ENCODE peak calls at places on chromosomes 6 and 20, in eight cellular contexts. N, V, L, F, W, Y, E and A are unnamed samples.

GRCh38 chr20:31923388-31924271 is 28.2 kb downstream of the PDRG1 start:
- DNase-seq in N (no peak), V (no peak), L (no peak), F (no peak), W (no peak), Y (no peak), E (no peak), A (no peak)

GRCh38 chr6:21200056-21200870 is 393.3 kb upstream of the SOX4 start:
- DNase-seq in N (no peak), V (no peak), L (no peak), F (no peak), W (peak), Y (no peak), E (no peak), A (no peak)

GRCh38 chr6:138997136-138997535 is 9.1 kb upstream of the REPS1 start:
- DNase-seq in N (no peak), V (no peak), L (no peak), F (no peak), W (no peak), Y (no peak), E (no peak), A (no peak)

GRCh38 chr6:130997061-130997753 is 65.8 kb downstream of the EPB41L2 start:
- DNase-seq in N (no peak), V (no peak), L (no peak), F (no peak), W (peak), Y (no peak), E (no peak), A (no peak)

GRCh38 chr6:82963527-82963926 is 102.1 kb downstream of the UBE3D start:
- DNase-seq in N (no peak), V (no peak), L (peak), F (no peak), W (no peak), Y (peak), E (no peak), A (no peak)

GRCh38 chr6:38350882-38351281 is 288.8 kb downstream of the BTBD9 start:
- DNase-seq in N (no peak), V (no peak), L (no peak), F (no peak), W (peak), Y (no peak), E (no peak), A (no peak)

GRCh38 chr6:113763883-113764282 is 93.3 kb upstream of the MARCKS start:
- DNase-seq in N (no peak), V (no peak), L (no peak), F (no peak), W (peak), Y (peak), E (no peak), A (no peak)

GRCh38 chr6:110530671-110531070 is 54.3 kb upstream of the SLC22A16 start:
- DNase-seq in N (no peak), V (no peak), L (no peak), F (no peak), W (peak), Y (no peak), E (no peak), A (no peak)

GRCh38 chr6:3390698-3391097 is 66.2 kb downstream of the SLC22A23 start:
- DNase-seq in N (no peak), V (peak), L (peak), F (peak), W (peak), Y (peak), E (no peak), A (peak)

GRCh38 chr6:168097621-168098430 is 18.8 kb upstream of the FRMD1 start:
- DNase-seq in N (peak), V (no peak), L (no peak), F (no peak), W (no peak), Y (no peak), E (no peak), A (peak)

GRCh38 chr6:169981568-169981967 is 230.1 kb downstream of the ERMARD start:
- DNase-seq in N (peak), V (no peak), L (no peak), F (no peak), W (no peak), Y (no peak), E (no peak), A (no peak)

GRCh38 chr6:35216412-35216732 is 2.6 kb downstream of the SCUBE3 start:
- DNase-seq in N (no peak), V (no peak), L (no peak), F (no peak), W (no peak), Y (no peak), E (no peak), A (no peak)

GRCh38 chr20:24813080-24813479 is 136.0 kb upstream of the CST7 start:
- DNase-seq in N (peak), V (no peak), L (no peak), F (no peak), W (no peak), Y (no peak), E (no peak), A (no peak)

GRCh38 chr6:154414021-154414813 is 57.6 kb upstream of the IPCEF1 start:
- DNase-seq in N (no peak), V (no peak), L (no peak), F (no peak), W (peak), Y (no peak), E (no peak), A (no peak)

GRCh38 chr6:116371384-116372209 is 850 bp downstream of the DSE start:
- DNase-seq in N (peak), V (peak), L (no peak), F (peak), W (peak), Y (peak), E (peak), A (peak)

GRCh38 chr6:52497652-52498408 is 77.7 kb downstream of the EFHC1 start:
- DNase-seq in N (no peak), V (no peak), L (no peak), F (no peak), W (peak), Y (no peak), E (no peak), A (no peak)

GRCh38 chr6:52498538-52499017 is 78.3 kb downstream of the TRAM2 start:
- DNase-seq in N (no peak), V (no peak), L (no peak), F (no peak), W (no peak), Y (no peak), E (no peak), A (no peak)

GRCh38 chr6:52499026-52499425 is 77.8 kb downstream of the TRAM2 start:
- DNase-seq in N (no peak), V (no peak), L (no peak), F (no peak), W (peak), Y (no peak), E (no peak), A (no peak)

GRCh38 chr6:52500268-52501129 is 76.4 kb downstream of the TRAM2 start:
- DNase-seq in N (no peak), V (peak), L (no peak), F (no peak), W (no peak), Y (no peak), E (no peak), A (no peak)

GRCh38 chr6:52499681-52500239 is 77.1 kb downstream of the TRAM2 start:
- DNase-seq in N (no peak), V (no peak), L (no peak), F (no peak), W (no peak), Y (no peak), E (no peak), A (no peak)
- H3K27ac ChIP-seq in N (no peak), V (peak), L (no peak), F (no peak), W (peak), Y (no peak), E (no peak), A (peak)

GRCh38 chr20:45343867-45344721 is 4.1 kb downstream of the SDC4 start:
- DNase-seq in N (no peak), V (peak), L (peak), F (no peak), W (peak), Y (peak), E (peak), A (peak)
- TF ChIP-seq POLR2A in N (no peak), V (peak), L (peak), F (no peak), W (peak), Y (no peak), E (peak), A (no peak)

GRCh38 chr20:12883507-12883885 is 125.3 kb upstream of the SPTLC3 start:
- DNase-seq in N (no peak), V (no peak), L (no peak), F (no peak), W (no peak), Y (no peak), E (no peak), A (no peak)
- H3K27ac ChIP-seq in N (no peak), V (no peak), L (no peak), F (no peak), W (no peak), Y (no peak), E (no peak), A (no peak)

DNA sequence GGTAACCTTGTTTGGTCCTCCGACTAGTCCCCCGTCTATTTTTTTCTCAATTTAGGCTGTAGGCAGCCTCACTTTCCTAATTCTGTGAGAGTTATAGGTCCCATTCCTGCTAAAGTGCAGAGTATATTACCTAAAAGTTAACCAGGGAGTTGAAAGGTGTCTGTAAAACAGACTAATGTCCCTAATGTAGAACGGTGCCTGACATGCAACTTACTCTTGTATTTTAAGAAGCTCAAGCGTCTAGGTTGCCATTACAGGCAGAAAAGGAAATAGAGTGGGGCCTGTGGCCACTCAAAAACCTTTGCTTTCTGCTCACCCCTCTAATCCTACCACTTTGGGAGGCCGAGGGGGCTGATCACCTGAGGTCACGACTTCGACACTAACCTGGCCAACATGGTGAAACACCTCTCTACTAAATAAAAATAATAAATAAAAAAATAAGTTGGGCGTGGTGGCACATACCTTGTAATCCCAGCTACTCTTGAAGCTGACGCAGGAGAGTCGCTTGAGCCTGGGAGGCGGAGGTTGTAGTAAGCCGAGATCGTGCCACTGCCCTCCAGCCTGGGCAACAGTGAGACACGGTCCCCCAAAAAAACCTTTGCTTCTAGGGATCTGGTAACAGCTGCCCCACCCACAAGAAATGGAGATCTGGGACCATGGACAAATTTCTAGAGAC is 37.9 kb downstream of the HFE start:
- DNase-seq in N (peak), V (no peak), L (peak), F (no peak), W (no peak), Y (no peak), E (peak), A (peak)
- TF ChIP-seq POLR2A in N (no peak), V (no peak), L (no peak), F (no peak), W (no peak), Y (no peak), E (peak), A (no peak)

DNA sequence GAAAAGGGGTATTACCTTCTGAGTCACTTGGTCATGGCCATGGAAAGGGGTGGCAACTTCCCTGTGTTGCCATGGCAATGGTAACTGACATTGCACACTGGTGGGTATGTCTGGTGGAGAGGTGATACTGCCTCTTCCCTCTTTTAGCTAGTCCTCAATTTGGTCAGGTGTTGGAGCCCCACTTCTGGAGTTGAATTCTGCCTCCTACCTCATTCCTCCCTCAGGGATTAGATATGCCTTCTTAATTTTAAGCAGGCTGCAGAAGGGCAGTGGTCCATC is 2.2 kb upstream of the ZKSCAN4 start:
- DNase-seq in N (no peak), V (no peak), L (no peak), F (no peak), W (no peak), Y (no peak), E (no peak), A (no peak)
- H3K27ac ChIP-seq in N (no peak), V (no peak), L (no peak), F (no peak), W (no peak), Y (no peak), E (no peak), A (no peak)

DNA sequence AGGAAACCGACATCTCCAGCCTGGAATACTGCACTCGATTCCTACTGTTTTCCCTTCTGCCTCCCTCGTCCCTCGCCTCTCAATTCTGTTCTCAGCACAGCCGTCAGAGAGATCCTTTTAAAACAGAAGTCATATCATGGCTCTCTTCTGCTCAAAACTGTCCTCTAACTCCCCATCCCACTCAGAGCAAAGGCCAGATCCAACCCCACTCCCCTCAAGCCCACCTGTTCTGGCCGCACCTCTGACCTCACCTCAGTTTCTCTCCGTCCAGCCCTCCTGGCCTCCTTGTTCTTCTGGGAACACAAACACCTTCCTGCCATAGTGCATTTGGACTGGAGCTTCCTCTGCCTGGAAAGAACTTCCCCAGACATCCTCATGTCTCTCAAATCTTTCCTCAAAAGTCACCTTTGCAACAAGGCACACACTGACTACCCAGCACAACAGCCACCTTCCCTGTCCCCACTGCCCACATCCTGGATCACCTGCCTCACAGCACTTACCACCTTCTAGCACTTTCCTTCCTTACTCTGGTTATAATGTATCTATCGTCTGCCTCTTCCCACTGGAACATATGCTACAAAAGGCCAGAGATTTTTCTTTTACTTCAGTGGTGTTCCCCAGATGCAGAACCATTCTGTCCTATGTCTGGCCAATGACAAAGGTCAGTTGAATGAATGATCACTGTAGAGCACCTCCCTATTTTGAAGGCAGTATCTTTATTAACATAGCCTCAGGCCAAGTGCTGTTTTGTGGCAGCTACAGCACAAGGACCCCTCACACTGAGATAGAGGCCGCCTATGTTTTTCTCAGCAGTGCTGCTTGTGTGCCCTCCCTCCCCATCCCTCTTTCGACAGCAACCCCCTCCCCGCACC is 4.2 kb downstream of the HLA-B start:
- DNase-seq in N (no peak), V (no peak), L (no peak), F (no peak), W (no peak), Y (no peak), E (no peak), A (no peak)
- TF ChIP-seq POLR2A in N (no peak), V (no peak), L (no peak), F (no peak), W (peak), Y (no peak), E (no peak), A (no peak)

GRCh38 chr6:43791752-43792422 is 21.9 kb downstream of the VEGFA start:
- DNase-seq in N (peak), V (no peak), L (no peak), F (no peak), W (peak), Y (no peak), E (no peak), A (no peak)

GRCh38 chr6:43788305-43788704 is 18.3 kb downstream of the VEGFA start:
- DNase-seq in N (no peak), V (no peak), L (no peak), F (no peak), W (no peak), Y (no peak), E (no peak), A (no peak)

GRCh38 chr6:43786664-43787329 is 16.8 kb downstream of the VEGFA start:
- DNase-seq in N (no peak), V (no peak), L (peak), F (no peak), W (peak), Y (no peak), E (no peak), A (no peak)

GRCh38 chr6:43789447-43789846 is 19.4 kb downstream of the VEGFA start:
- DNase-seq in N (no peak), V (no peak), L (no peak), F (no peak), W (no peak), Y (no peak), E (no peak), A (no peak)

DNA sequence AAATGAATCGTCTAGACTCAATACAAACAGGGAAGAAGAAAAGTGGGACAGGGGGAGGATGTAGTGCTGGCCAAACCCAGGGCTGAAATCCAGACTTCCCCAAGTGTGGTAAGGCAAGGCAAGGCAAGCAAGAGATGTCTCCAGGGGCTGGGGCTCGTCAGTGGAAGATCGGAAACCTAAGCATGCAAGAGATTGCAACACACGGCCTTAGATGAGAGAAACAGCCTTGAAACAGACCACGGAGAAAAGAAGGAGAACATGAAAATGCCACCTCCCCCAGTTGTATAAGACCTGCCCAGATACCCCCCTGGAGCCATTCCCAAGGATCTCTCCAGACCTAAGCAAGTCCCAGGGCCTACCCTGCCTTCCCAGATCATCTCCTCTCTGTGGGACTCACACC is 20.0 kb downstream of the VEGFA start:
- DNase-seq in N (no peak), V (no peak), L (no peak), F (no peak), W (no peak), Y (no peak), E (no peak), A (no peak)
- H3K27ac ChIP-seq in N (no peak), V (peak), L (no peak), F (no peak), W (no peak), Y (no peak), E (no peak), A (peak)

DNA sequence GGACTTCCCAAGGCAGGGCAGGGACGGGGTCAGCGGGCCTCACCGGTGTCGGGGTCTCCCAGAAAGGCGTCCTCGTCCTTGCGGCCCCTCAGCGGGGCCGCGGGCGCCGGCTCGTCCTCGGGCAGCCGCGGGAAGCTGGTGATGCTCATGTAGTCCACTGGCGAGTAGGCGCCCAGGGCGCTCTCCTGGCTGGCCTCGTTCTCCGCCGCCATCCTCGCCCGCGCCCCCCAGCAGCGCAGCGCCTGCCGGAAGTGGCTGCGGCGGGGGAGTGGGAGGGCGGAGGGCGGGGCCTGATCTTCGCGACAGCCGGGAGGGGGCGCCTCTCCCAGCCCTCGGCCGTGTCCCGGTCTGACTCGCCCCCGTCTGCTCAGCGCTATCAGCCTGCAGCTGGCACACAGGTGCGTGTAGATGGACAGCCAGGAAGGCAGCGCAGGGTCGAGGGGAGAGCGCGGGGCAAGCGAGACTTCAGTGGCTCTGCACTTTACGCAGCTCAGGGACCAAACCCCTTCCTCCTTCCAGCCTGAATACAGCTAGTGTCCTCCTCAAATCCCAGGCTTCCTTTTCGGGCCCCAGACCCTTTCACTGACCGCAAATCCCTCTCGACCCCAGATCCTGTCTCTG is at the start of gene GGT7:
- DNase-seq in N (peak), V (peak), L (peak), F (peak), W (peak), Y (peak), E (peak), A (peak)
- TF ChIP-seq POLR2A in N (no peak), V (no peak), L (peak), F (no peak), W (no peak), Y (no peak), E (no peak), A (no peak)

DNA sequence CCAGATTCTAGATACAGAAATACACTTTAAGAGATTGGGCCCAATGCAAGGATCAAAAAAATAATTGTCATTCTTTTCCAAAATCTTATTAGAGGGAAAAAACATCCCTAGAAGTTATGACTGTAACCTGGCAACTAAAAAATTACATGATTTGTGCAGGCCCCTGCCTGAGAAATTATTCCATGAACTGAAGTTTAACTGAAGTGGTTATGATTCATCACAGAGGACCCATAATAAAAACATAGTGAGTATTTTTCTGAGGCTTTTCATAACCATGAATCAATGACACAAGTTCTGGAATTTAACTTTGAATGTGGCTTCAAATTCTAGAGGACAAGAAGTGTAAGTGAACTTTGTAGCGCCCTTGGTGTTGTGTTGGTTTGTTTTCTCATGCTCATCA is 31.1 kb upstream of the CARMIL1 start:
- DNase-seq in N (no peak), V (no peak), L (no peak), F (no peak), W (peak), Y (no peak), E (no peak), A (no peak)
- H3K27ac ChIP-seq in N (no peak), V (no peak), L (no peak), F (no peak), W (no peak), Y (no peak), E (no peak), A (no peak)